ENCODE peak calls at places on chromosome 2, in nine cellular contexts. F is IMR-90; X is anterior cingulate cortex; N is left cardiac atrium; R is AG04450; E is COR-L47; S is WERI-Rb-1; C is stimulated activated CD8-positive, alpha-beta memory T cell treated with anti-CD3 and anti-CD28 coated beads, Interleukin-4, amount 100 ng/mL, for 4 hours; V is mucosa of descending colon. Q is an unnamed sample.

GRCh38 chr2:162114291-162114690 is 37.8 kb downstream of the GCG start:
- DNase-seq in X (no peak), V (no peak), F (no peak), C (no peak), S (no peak), N (no peak), E (no peak), R (no peak), Q (peak; percentile 20)

GRCh38 chr2:180682871-180683270 is 297.5 kb upstream of the UBE2E3 start:
- DNase-seq in N (no peak), V (no peak), S (no peak), F (no peak), X (no peak), R (no peak), E (no peak), C (no peak), Q (no peak)

GRCh38 chr2:72367530-72368225 is 220.0 kb upstream of the CYP26B1 start:
- DNase-seq in S (peak; percentile 43), X (peak; percentile 2), C (no peak), F (peak; percentile 90), R (peak; percentile 67), V (no peak), N (peak; percentile 66), E (no peak), Q (peak; percentile 94)

GRCh38 chr2:70094978-70095832 is 7.9 kb downstream of the PCBP1 start:
- DNase-seq in F (peak; percentile 67), V (no peak), E (no peak), X (peak; percentile 62), R (no peak), S (no peak), C (no peak), N (peak; percentile 63), Q (peak; percentile 86)

GRCh38 chr2:28128281-28128950 is 237.9 kb downstream of the BABAM2 start:
- DNase-seq in E (no peak), R (no peak), V (no peak), F (peak; percentile 35), X (no peak), S (no peak), N (no peak), C (no peak), Q (peak; percentile 68)

GRCh38 chr2:63831176-63831575 is 10.5 kb upstream of the UGP2 start:
- DNase-seq in E (no peak), N (no peak), C (no peak), R (no peak), S (no peak), X (no peak), V (no peak), F (no peak), Q (no peak)

GRCh38 chr2:64018715-64019082 is 529 bp downstream of the VPS54 start:
- DNase-seq in N (peak; percentile 63), E (no peak), R (no peak), F (no peak), C (no peak), V (peak; percentile 78), X (no peak), S (peak; percentile 62), Q (peak; percentile 82)

GRCh38 chr2:13745324-13745723 is 887.2 kb upstream of the LRATD1 start:
- DNase-seq in C (no peak), R (no peak), N (no peak), V (no peak), S (peak; percentile 15), E (no peak), X (no peak), F (no peak), Q (no peak)

GRCh38 chr2:126831234-126832005 is 67.3 kb upstream of the TEX51 start:
- DNase-seq in S (no peak), X (no peak), N (no peak), E (no peak), V (no peak), F (peak; percentile 4), R (no peak), C (no peak), Q (no peak)